ENCODE peak calls at places on chromosome 16, in nine cellular contexts. Y, T, G, L, N, X, P, Z and I are unnamed samples.

GRCh38 chr16:80197790-80198201 is 343.0 kb upstream of the DYNLRB2 start:
- DNase-seq in N (no peak), L (no peak), T (no peak), X (no peak), G (no peak), Y (no peak), P (peak), Z (no peak), I (no peak)

GRCh38 chr16:89035698-89036570 is 57.7 kb upstream of the ACSF3 start:
- DNase-seq in N (no peak), X (no peak), P (no peak), T (peak), Y (no peak), L (no peak), G (no peak), Z (no peak), I (no peak)

GRCh38 chr16:84331998-84332780 is 36.1 kb upstream of the ATP2C2 start:
- DNase-seq in Y (no peak), P (no peak), X (no peak), N (no peak), T (no peak), L (no peak), G (no peak), Z (no peak), I (no peak)

GRCh38 chr16:88073201-88073721 is 122.0 kb downstream of the BANP start:
- DNase-seq in P (no peak), G (no peak), X (peak), T (no peak), Z (no peak), Y (no peak), L (no peak), N (no peak), I (no peak)

GRCh38 chr16:78292726-78293380 is 193.4 kb downstream of the WWOX start:
- DNase-seq in P (no peak), T (no peak), X (no peak), Z (peak), G (no peak), L (no peak), Y (no peak), N (no peak), I (no peak)

GRCh38 chr16:11354733-11355574 is 9.7 kb downstream of the RMI2 start:
- DNase-seq in P (no peak), T (no peak), Y (peak), G (no peak), Z (no peak), X (peak), L (no peak), N (no peak), I (no peak)

GRCh38 chr16:68991075-68991474 is 114.4 kb upstream of the HAS3 start:
- DNase-seq in Z (no peak), P (no peak), X (no peak), T (no peak), L (no peak), N (no peak), Y (no peak), G (no peak), I (no peak)

GRCh38 chr16:89478576-89479221 is 11.7 kb downstream of the ANKRD11 start:
- DNase-seq in T (no peak), Z (no peak), N (no peak), X (no peak), L (no peak), P (no peak), Y (no peak), G (no peak), I (no peak)

GRCh38 chr16:74480150-74481029 is 59.1 kb upstream of the CLEC18B start:
- DNase-seq in P (no peak), G (peak), N (peak), Z (peak), L (peak), X (no peak), Y (no peak), T (no peak), I (no peak)

GRCh38 chr16:3599922-3600321 is 11.5 kb downstream of the SLX4 start:
- DNase-seq in N (no peak), Y (no peak), L (no peak), G (no peak), P (no peak), X (no peak), Z (no peak), T (no peak), I (no peak)
- H3K4me3 ChIP-seq in N (no peak), Y (no peak), L (no peak), G (no peak), P (no peak), X (no peak), Z (no peak), T (no peak), I (no peak)

GRCh38 chr16:25271421-25271820 is 13.8 kb upstream of the ZKSCAN2 start:
- DNase-seq in T (no peak), Z (no peak), Y (no peak), N (no peak), G (no peak), L (no peak), P (no peak), X (no peak), I (no peak)

GRCh38 chr16:25265968-25266367 is 8.3 kb upstream of the ZKSCAN2 start:
- DNase-seq in G (no peak), X (no peak), P (no peak), Z (no peak), T (no peak), L (no peak), Y (no peak), N (no peak), I (no peak)

GRCh38 chr16:25264599-25264998 is 7.0 kb upstream of the ZKSCAN2 start:
- DNase-seq in P (peak), N (no peak), G (no peak), X (no peak), Y (no peak), T (no peak), L (no peak), Z (no peak), I (no peak)

GRCh38 chr16:25269879-25270278 is 12.2 kb upstream of the ZKSCAN2 start:
- DNase-seq in T (no peak), L (no peak), P (no peak), N (no peak), Y (no peak), X (no peak), G (no peak), Z (no peak), I (no peak)

GRCh38 chr16:25270577-25270976 is 12.9 kb upstream of the ZKSCAN2 start:
- DNase-seq in T (no peak), Z (no peak), N (no peak), L (no peak), G (no peak), P (no peak), Y (no peak), X (no peak), I (no peak)
- TF ChIP-seq POLR2AphosphoS5 in T (no peak), Z (no peak), N (no peak), L (no peak), G (no peak), P (no peak), Y (no peak), X (no peak), I (no peak)

DNA sequence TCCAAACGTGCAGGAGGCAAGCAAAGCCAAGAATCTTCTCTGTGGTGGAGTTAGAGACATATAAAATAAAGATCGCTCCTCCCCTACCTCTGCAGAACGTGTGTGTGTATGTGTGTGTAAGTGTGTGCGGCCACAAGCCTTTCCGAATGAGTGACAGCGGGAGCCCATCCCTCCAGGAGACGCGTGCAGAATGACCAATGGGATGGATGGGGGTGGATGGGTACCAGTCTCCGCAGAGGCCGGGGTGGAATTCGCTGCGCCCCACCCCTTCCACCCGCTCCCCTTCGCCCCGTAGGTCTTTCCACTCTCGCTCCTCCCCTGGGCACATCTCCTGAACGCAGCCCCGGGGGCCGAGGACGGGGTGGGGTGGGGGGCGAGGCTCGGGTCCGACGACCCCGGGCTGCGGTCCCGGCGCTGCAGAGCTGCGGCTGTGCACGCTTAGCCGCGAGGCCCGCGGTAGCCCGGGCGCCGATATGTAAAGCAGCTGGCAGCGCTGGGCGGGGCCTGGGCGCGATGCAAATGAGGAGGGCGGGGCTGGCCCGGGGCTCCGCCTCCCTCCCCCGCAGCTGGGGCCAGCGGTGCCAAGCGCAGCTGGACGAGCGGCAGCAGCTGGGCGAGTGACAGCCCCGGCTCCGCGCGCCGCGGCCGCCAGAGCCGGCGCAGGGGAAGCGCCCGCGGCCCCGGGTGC is at the start of gene PRKCB:
- DNase-seq in X (peak), Y (no peak), L (peak), N (no peak), P (peak), G (peak), T (peak), Z (peak), I (peak)
- TF ChIP-seq POLR2A in X (no peak), Y (peak), L (no peak), N (no peak), P (no peak), G (no peak), T (no peak), Z (no peak), I (no peak)

GRCh38 chr16:4499196-4499555 is 23.0 kb downstream of the HMOX2 start:
- DNase-seq in T (no peak), X (no peak), P (no peak), Y (no peak), Z (no peak), N (no peak), L (no peak), G (no peak), I (no peak)

GRCh38 chr16:4501071-4501478 is 24.9 kb downstream of the HMOX2 start:
- DNase-seq in T (no peak), Z (no peak), X (no peak), G (no peak), Y (no peak), P (peak), N (no peak), L (peak), I (no peak)

GRCh38 chr16:4496305-4496704 is 20.1 kb downstream of the HMOX2 start:
- DNase-seq in Y (no peak), G (no peak), L (no peak), Z (no peak), X (no peak), T (no peak), N (peak), P (no peak), I (no peak)

GRCh38 chr16:4498546-4499195 is 22.5 kb downstream of the HMOX2 start:
- DNase-seq in Z (no peak), N (no peak), X (no peak), L (no peak), P (no peak), Y (no peak), G (no peak), T (no peak), I (no peak)

DNA sequence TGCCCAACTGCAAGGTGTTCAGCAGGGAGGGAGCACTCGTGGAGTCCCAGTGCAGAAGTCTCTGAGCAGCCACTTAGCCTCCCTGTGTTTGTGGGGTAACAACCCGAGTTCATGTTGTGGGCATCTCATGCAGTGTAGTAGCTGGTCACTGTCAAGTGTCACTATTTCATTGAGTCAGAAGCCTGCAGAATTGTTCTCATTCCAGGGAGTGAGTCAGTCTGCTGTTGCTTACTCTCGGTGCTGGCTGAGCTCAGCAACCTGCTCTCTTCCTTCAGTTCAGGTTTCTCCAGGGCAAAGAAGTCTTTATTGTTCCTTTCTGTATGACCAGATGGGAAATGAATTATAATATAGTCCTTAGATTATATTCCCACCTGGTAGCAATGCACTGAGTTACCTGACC is 24.1 kb downstream of the HMOX2 start:
- DNase-seq in L (peak), X (no peak), N (peak), P (peak), Y (no peak), G (peak), Z (no peak), T (no peak), I (no peak)
- H3K4me3 ChIP-seq in L (no peak), X (peak), N (no peak), P (peak), Y (no peak), G (no peak), Z (peak), T (peak), I (no peak)

GRCh38 chr16:2167081-2167638 is 11.6 kb downstream of the TRAF7 start:
- DNase-seq in T (no peak), G (no peak), X (no peak), Y (no peak), P (no peak), L (no peak), Z (no peak), N (no peak), I (no peak)
- TF ChIP-seq POLR2AphosphoS5 in T (no peak), G (no peak), X (no peak), Y (no peak), P (no peak), L (no peak), Z (no peak), N (no peak), I (no peak)

GRCh38 chr16:30787613-30788378 is 791 bp upstream of the ZNF629 start:
- DNase-seq in X (no peak), N (no peak), Y (no peak), Z (no peak), P (peak), T (no peak), L (no peak), G (no peak), I (no peak)

GRCh38 chr16:30786115-30786935 is 680 bp downstream of the ZNF629 start:
- DNase-seq in L (peak), P (peak), Y (no peak), G (no peak), T (no peak), Z (no peak), N (no peak), X (no peak), I (no peak)

GRCh38 chr16:30784215-30784614 is 2.8 kb downstream of the ZNF629 start:
- DNase-seq in T (no peak), L (no peak), X (no peak), N (no peak), G (no peak), Z (no peak), Y (no peak), P (no peak), I (no peak)

GRCh38 chr16:30785126-30786106 is 1.6 kb downstream of the ZNF629 start:
- DNase-seq in G (no peak), N (no peak), X (no peak), P (no peak), Y (no peak), T (no peak), Z (no peak), L (no peak), I (no peak)

GRCh38 chr16:30786936-30787612 is at the start of gene ZNF629:
- DNase-seq in X (peak), Y (no peak), G (peak), T (no peak), Z (peak), N (peak), L (peak), P (peak), I (no peak)
- TF ChIP-seq POLR2A in X (no peak), Y (no peak), G (no peak), T (no peak), Z (no peak), N (no peak), L (peak), P (no peak), I (no peak)

GRCh38 chr16:31216552-31217530 is at the start of gene PYDC1:
- DNase-seq in P (no peak), T (no peak), X (no peak), Y (no peak), G (no peak), L (no peak), Z (no peak), N (no peak), I (no peak)
- H3K4me3 ChIP-seq in P (no peak), T (peak), X (peak), Y (no peak), G (no peak), L (peak), Z (peak), N (no peak), I (peak)

GRCh38 chr16:31193874-31194273 is 8.7 kb downstream of the PYCARD start:
- DNase-seq in P (no peak), X (no peak), G (no peak), T (no peak), N (no peak), L (no peak), Z (no peak), Y (no peak), I (no peak)
- TF ChIP-seq POLR2AphosphoS5 in P (no peak), X (no peak), G (no peak), T (no peak), N (peak), L (no peak), Z (no peak), Y (peak), I (no peak)